ENCODE peak calls at places on chromosomes 11 and 22, in five cellular contexts. H is GM23248, N is HCT116, M is adipocyte, X is heart right ventricle. A is an unnamed sample. For H3K27me3, the result is how much of the 10 kb centered on the place peaks cover.

GRCh38 chr11:67606150-67606476 is 623 bp upstream of the NDUFV1 start:
- DNase-seq in X (no peak), M (peak), N (no peak), H (peak), A (no peak)

GRCh38 chr22:45914309-45914708 is 62.7 kb downstream of the WNT7B start:
- DNase-seq in N (no peak), M (no peak), X (no peak), H (no peak), A (no peak)

GRCh38 chr22:37160037-37160436 is 10.3 kb upstream of the IL2RB start:
- DNase-seq in X (no peak), M (no peak), N (no peak), H (no peak), A (no peak)

GRCh38 chr11:36073411-36074203 is 129.7 kb downstream of the LDLRAD3 start:
- DNase-seq in H (peak), N (no peak), M (peak), X (peak), A (no peak)

GRCh38 chr11:66987158-66987620 is 12.1 kb downstream of the C11orf86 start:
- DNase-seq in H (no peak), N (no peak), X (no peak), M (no peak), A (no peak)

GRCh38 chr11:6755303-6755952 is 16.3 kb downstream of the OR2AG2 start:
- DNase-seq in M (peak), N (peak), H (peak), X (peak), A (no peak)

GRCh38 chr11:116890193-116890592 is 52.8 kb upstream of the APOA1 start:
- DNase-seq in X (no peak), N (no peak), M (no peak), H (no peak), A (no peak)

GRCh38 chr11:122851366-122852011 is 13.2 kb downstream of the CRTAM start:
- DNase-seq in X (no peak), M (no peak), H (no peak), N (no peak), A (no peak)

GRCh38 chr11:15675683-15676082 is 561.0 kb downstream of the INSC start:
- DNase-seq in N (no peak), H (no peak), X (no peak), M (no peak), A (no peak)

GRCh38 chr11:61279934-61280656 is 15.0 kb downstream of the VWCE start:
- DNase-seq in X (no peak), H (peak), N (no peak), M (no peak), A (no peak)

GRCh38 chr11:100515087-100515486 is 172.0 kb upstream of the ARHGAP42 start:
- DNase-seq in H (peak), M (peak), X (no peak), N (no peak), A (no peak)

GRCh38 chr22:29607426-29607825 is 4.0 kb downstream of the NF2 start:
- DNase-seq in M (no peak), X (no peak), H (peak), N (no peak), A (no peak)

GRCh38 chr22:29603358-29604191 is at the start of gene NF2:
- DNase-seq in H (peak), M (peak), X (peak), N (peak), A (peak)

GRCh38 chr22:29609139-29609538 is 5.7 kb downstream of the NF2 start:
- DNase-seq in M (peak), X (no peak), N (no peak), H (no peak), A (no peak)

GRCh38 chr22:29606320-29606719 is 2.9 kb downstream of the NF2 start:
- DNase-seq in H (no peak), M (no peak), N (no peak), X (no peak), A (no peak)

DNA sequence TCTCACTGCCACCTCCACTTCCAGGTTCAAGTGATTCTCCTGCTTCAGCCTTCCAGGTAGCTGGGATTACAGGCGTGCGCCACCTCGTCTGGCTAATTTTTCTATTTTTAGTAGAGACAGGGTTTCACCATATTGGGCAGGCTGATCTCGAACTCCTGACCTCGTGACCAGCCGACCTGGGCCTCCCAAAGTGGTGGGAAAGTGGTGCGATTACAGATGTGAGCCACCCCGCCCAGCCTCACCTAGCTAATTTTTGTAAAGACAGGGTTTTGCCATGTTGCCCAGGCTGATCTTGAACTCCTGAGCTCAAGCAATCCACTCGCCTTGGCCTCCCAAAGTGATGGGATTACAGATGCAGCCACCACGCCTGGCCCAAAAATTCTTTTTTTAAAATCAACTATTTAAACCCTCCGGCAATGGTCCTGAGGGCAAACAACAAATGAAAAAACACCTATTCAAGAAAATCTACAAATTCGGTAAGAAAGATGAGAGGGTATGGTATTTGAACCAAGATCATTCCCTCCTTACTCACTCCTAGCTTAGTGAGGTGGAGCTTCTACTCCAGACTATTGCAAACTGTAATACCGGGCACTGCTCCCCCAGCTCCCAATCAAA is 1.9 kb downstream of the NF2 start:
- DNase-seq in N (no peak), M (no peak), X (no peak), H (no peak), A (no peak)
- H3K4me3 ChIP-seq in N (peak), M (peak), X (no peak), H (peak), A (no peak)

DNA sequence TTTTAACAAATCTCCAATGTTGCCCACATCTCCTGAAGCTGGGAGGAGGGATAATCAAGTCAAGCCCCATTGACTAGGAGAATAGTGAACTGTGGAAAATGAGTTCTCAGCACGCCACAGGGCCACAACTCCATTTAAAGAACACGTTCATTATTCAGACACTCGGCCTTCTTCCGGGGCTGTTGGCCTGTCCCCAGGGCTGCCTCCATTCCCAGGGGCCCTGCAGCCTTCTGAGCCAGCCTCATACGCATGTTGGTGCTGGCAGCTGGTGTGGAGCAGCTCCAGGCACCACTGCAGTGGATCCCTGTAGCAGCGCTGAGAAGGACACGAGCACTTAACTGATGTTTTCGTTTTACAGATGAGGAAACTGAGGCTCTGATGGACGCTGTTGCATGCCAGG is 87.5 kb upstream of the RCN1 start:
- DNase-seq in M (no peak), N (no peak), X (no peak), H (no peak), A (no peak)
- H3K27me3 ChIP-seq in M (under half), N (under half), X (half or more), H (under half), A (under half)

GRCh38 chr22:23896166-23896522 is 2.0 kb downstream of the MIF start:
- DNase-seq in H (no peak), X (no peak), N (no peak), M (no peak), A (no peak)
- H3K4me3 ChIP-seq in H (peak), X (no peak), N (peak), M (no peak), A (no peak)

DNA sequence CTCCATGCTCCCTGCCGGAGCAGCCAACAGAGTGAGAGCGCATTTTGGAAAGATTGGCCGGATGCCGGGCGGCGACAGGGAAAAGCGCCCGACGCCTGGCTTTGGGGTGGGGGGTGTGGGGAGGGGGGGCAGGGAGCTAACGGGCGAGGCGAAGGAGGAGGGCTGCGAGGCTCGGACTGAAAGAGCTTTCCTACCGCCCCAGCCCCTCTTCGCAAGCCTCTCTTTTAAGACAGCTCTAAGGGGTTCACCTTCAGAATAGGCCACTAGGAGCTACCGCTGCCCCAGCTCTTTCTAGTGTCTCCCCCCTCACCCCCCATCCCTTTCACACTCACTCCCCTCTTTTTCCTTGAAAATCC is 3.5 kb upstream of the DBX1 start:
- DNase-seq in X (no peak), M (no peak), H (no peak), N (no peak), A (no peak)
- H3K27me3 ChIP-seq in X (half or more), M (half or more), H (half or more), N (under half), A (under half)

A was measured in ascending aorta.